ENCODE peak calls at places on chromosome 14, in eight cellular contexts. One of them, this sample, is unnamed.

GRCh38 chr14:99050309-99050708 is 221.7 kb downstream of the BCL11B start:
- DNase-seq in mucosa of gallbladder: no peak
- DNase-seq in CD8-positive, alpha-beta T cell: no peak
- DNase-seq in fibroblast of the aortic adventitia: no peak
- DNase-seq in H4: no peak
- DNase-seq in substantia nigra: no peak
- DNase-seq in central memory CD4-positive, alpha-beta T cell: no peak
- DNase-seq in AG20443: no peak
- DNase-seq in this sample: no peak

GRCh38 chr14:77039285-77040058 is 11.0 kb upstream of the IRF2BPL start:
- DNase-seq in mucosa of gallbladder: no peak
- DNase-seq in CD8-positive, alpha-beta T cell: no peak
- DNase-seq in fibroblast of the aortic adventitia: peak; percentile 77
- DNase-seq in H4: peak; percentile 44
- DNase-seq in substantia nigra: no peak
- DNase-seq in central memory CD4-positive, alpha-beta T cell: no peak
- DNase-seq in AG20443: no peak
- DNase-seq in this sample: no peak

GRCh38 chr14:103801459-103801858 is 45.9 kb downstream of the PPP1R13B start:
- DNase-seq in mucosa of gallbladder: no peak
- DNase-seq in CD8-positive, alpha-beta T cell: no peak
- DNase-seq in fibroblast of the aortic adventitia: peak; percentile 58
- DNase-seq in H4: peak; percentile 68
- DNase-seq in substantia nigra: no peak
- DNase-seq in central memory CD4-positive, alpha-beta T cell: no peak
- DNase-seq in AG20443: peak; percentile 72
- DNase-seq in this sample: no peak

GRCh38 chr14:61566537-61567225 is 128.6 kb upstream of the HIF1A start:
- DNase-seq in mucosa of gallbladder: no peak
- DNase-seq in CD8-positive, alpha-beta T cell: no peak
- DNase-seq in fibroblast of the aortic adventitia: peak; percentile 84
- DNase-seq in H4: no peak
- DNase-seq in substantia nigra: no peak
- DNase-seq in central memory CD4-positive, alpha-beta T cell: no peak
- DNase-seq in AG20443: peak; percentile 36
- DNase-seq in this sample: no peak

GRCh38 chr14:51938137-51938536 is 51.2 kb upstream of the RTRAF start:
- DNase-seq in mucosa of gallbladder: no peak
- DNase-seq in CD8-positive, alpha-beta T cell: no peak
- DNase-seq in fibroblast of the aortic adventitia: no peak
- DNase-seq in H4: no peak
- DNase-seq in substantia nigra: no peak
- DNase-seq in central memory CD4-positive, alpha-beta T cell: no peak
- DNase-seq in AG20443: peak; percentile 14
- DNase-seq in this sample: no peak

GRCh38 chr14:72528059-72528950 is 365.6 kb downstream of the DPF3 start:
- DNase-seq in mucosa of gallbladder: no peak
- DNase-seq in CD8-positive, alpha-beta T cell: no peak
- DNase-seq in fibroblast of the aortic adventitia: peak; percentile 59
- DNase-seq in H4: no peak
- DNase-seq in substantia nigra: no peak
- DNase-seq in central memory CD4-positive, alpha-beta T cell: no peak
- DNase-seq in AG20443: no peak
- DNase-seq in this sample: no peak

GRCh38 chr14:73633517-73634332 is 11.1 kb upstream of the DNAL1 start:
- DNase-seq in mucosa of gallbladder: peak; percentile 66
- DNase-seq in CD8-positive, alpha-beta T cell: peak; percentile 60
- DNase-seq in fibroblast of the aortic adventitia: peak; percentile 83
- DNase-seq in H4: peak; percentile 42
- DNase-seq in substantia nigra: peak; percentile 43
- DNase-seq in central memory CD4-positive, alpha-beta T cell: peak; percentile 49
- DNase-seq in AG20443: peak; percentile 82
- DNase-seq in this sample: peak; percentile 19

GRCh38 chr14:63777024-63777423 is 49.2 kb upstream of the SGPP1 start:
- DNase-seq in mucosa of gallbladder: no peak
- DNase-seq in CD8-positive, alpha-beta T cell: no peak
- DNase-seq in fibroblast of the aortic adventitia: peak; percentile 55
- DNase-seq in H4: peak; percentile 19
- DNase-seq in substantia nigra: no peak
- DNase-seq in central memory CD4-positive, alpha-beta T cell: no peak
- DNase-seq in AG20443: peak; percentile 33
- DNase-seq in this sample: no peak

GRCh38 chr14:30193791-30194407 is 266.3 kb upstream of the PRKD1 start:
- DNase-seq in mucosa of gallbladder: no peak
- DNase-seq in CD8-positive, alpha-beta T cell: no peak
- DNase-seq in fibroblast of the aortic adventitia: peak; percentile 95
- DNase-seq in H4: no peak
- DNase-seq in substantia nigra: no peak
- DNase-seq in central memory CD4-positive, alpha-beta T cell: no peak
- DNase-seq in AG20443: peak; percentile 60
- DNase-seq in this sample: no peak

GRCh38 chr14:102493096-102493495 is 16.5 kb downstream of the ANKRD9 start:
- DNase-seq in mucosa of gallbladder: no peak
- DNase-seq in CD8-positive, alpha-beta T cell: no peak
- DNase-seq in fibroblast of the aortic adventitia: no peak
- DNase-seq in H4: no peak
- DNase-seq in substantia nigra: no peak
- DNase-seq in central memory CD4-positive, alpha-beta T cell: no peak
- DNase-seq in AG20443: no peak
- DNase-seq in this sample: no peak

GRCh38 chr14:103522028-103522581 is 525 bp downstream of the CKB start:
- DNase-seq in mucosa of gallbladder: no peak
- DNase-seq in CD8-positive, alpha-beta T cell: no peak
- DNase-seq in fibroblast of the aortic adventitia: no peak
- DNase-seq in H4: no peak
- DNase-seq in substantia nigra: no peak
- DNase-seq in central memory CD4-positive, alpha-beta T cell: peak; percentile 12
- DNase-seq in AG20443: no peak
- DNase-seq in this sample: no peak

GRCh38 chr14:44988694-44989093 is 26.7 kb downstream of the TOGARAM1 start:
- DNase-seq in mucosa of gallbladder: no peak
- DNase-seq in CD8-positive, alpha-beta T cell: no peak
- DNase-seq in fibroblast of the aortic adventitia: no peak
- DNase-seq in H4: no peak
- DNase-seq in substantia nigra: no peak
- DNase-seq in central memory CD4-positive, alpha-beta T cell: no peak
- DNase-seq in AG20443: no peak
- DNase-seq in this sample: no peak

GRCh38 chr14:69606816-69607215 is 4.6 kb upstream of the SUSD6 start:
- DNase-seq in mucosa of gallbladder: no peak
- DNase-seq in CD8-positive, alpha-beta T cell: no peak
- DNase-seq in fibroblast of the aortic adventitia: no peak
- DNase-seq in H4: no peak
- DNase-seq in substantia nigra: no peak
- DNase-seq in central memory CD4-positive, alpha-beta T cell: no peak
- DNase-seq in AG20443: no peak
- DNase-seq in this sample: no peak

GRCh38 chr14:78764645-78765044 is 594.5 kb downstream of the NRXN3 start:
- DNase-seq in mucosa of gallbladder: peak; percentile 17
- DNase-seq in CD8-positive, alpha-beta T cell: no peak
- DNase-seq in fibroblast of the aortic adventitia: no peak
- DNase-seq in H4: no peak
- DNase-seq in substantia nigra: no peak
- DNase-seq in central memory CD4-positive, alpha-beta T cell: no peak
- DNase-seq in AG20443: no peak
- DNase-seq in this sample: no peak

GRCh38 chr14:98494582-98494981 is 777.4 kb downstream of the BCL11B start:
- DNase-seq in mucosa of gallbladder: no peak
- DNase-seq in CD8-positive, alpha-beta T cell: no peak
- DNase-seq in fibroblast of the aortic adventitia: no peak
- DNase-seq in H4: peak; percentile 88
- DNase-seq in substantia nigra: no peak
- DNase-seq in central memory CD4-positive, alpha-beta T cell: no peak
- DNase-seq in AG20443: peak; percentile 14
- DNase-seq in this sample: no peak

This sample was measured in hypothalamus.